ENCODE peak calls at places on chromosomes 11 and 22, in six cellular contexts. P is cardiac fibroblast, K is ovary, X is thyroid gland, M is astrocyte of the spinal cord, T is dorsolateral prefrontal cortex. A is an unnamed sample.

GRCh38 chr22:17777005-17777716 is 2.9 kb upstream of the BID start:
- DNase-seq in K (no peak), X (peak), P (no peak), T (no peak), M (no peak), A (no peak)

GRCh38 chr11:31240340-31240904 is 129.1 kb downstream of the DCDC1 start:
- DNase-seq in T (no peak), X (peak), M (peak), P (peak), K (no peak), A (no peak)

GRCh38 chr11:19259487-19260345 is 19.0 kb upstream of the E2F8 start:
- DNase-seq in M (peak), X (peak), P (peak), K (peak), T (peak), A (no peak)

GRCh38 chr11:7973011-7973410 is 7.8 kb upstream of the NLRP10 start:
- DNase-seq in M (no peak), T (no peak), X (no peak), K (no peak), P (peak), A (peak)

GRCh38 chr11:96303980-96304379 is 39.0 kb downstream of the MAML2 start:
- DNase-seq in P (no peak), T (no peak), X (no peak), M (no peak), K (no peak), A (no peak)

GRCh38 chr11:72721689-72722049 is 30.5 kb downstream of the ARAP1 start:
- DNase-seq in T (no peak), P (peak), K (peak), M (peak), X (peak), A (no peak)

GRCh38 chr11:62108971-62109391 is 14.8 kb upstream of the INCENP start:
- DNase-seq in T (no peak), M (peak), K (no peak), P (peak), X (no peak), A (no peak)

GRCh38 chr11:102552447-102553200 is 22.1 kb upstream of the MMP7 start:
- DNase-seq in M (peak), X (peak), T (no peak), K (no peak), P (peak), A (peak)

GRCh38 chr11:109071712-109072524 is 350.1 kb upstream of the C11orf87 start:
- DNase-seq in M (peak), P (peak), T (no peak), K (peak), X (no peak), A (peak)

GRCh38 chr11:12120031-12121008 is 9.9 kb downstream of the MICAL2 start:
- DNase-seq in P (no peak), K (no peak), M (no peak), X (no peak), T (no peak), A (no peak)

GRCh38 chr22:38513063-38513462 is 7.0 kb upstream of the DDX17 start:
- DNase-seq in X (no peak), T (no peak), K (no peak), P (no peak), M (no peak), A (no peak)

GRCh38 chr11:114106986-114107385 is 47.5 kb downstream of the ZBTB16 start:
- DNase-seq in X (no peak), M (no peak), K (no peak), T (no peak), P (no peak), A (no peak)

GRCh38 chr11:86606270-86606848 is 66.1 kb downstream of the ME3 start:
- DNase-seq in X (no peak), T (no peak), M (no peak), K (no peak), P (no peak), A (no peak)

GRCh38 chr22:37999640-38000272 is 15.4 kb upstream of the SOX10 start:
- DNase-seq in K (no peak), X (no peak), P (peak), T (no peak), M (peak), A (no peak)

GRCh38 chr11:1770061-1770460 is 6.3 kb upstream of the CTSD start:
- DNase-seq in M (no peak), X (no peak), T (no peak), P (no peak), K (no peak), A (no peak)

GRCh38 chr11:63536669-63537292 is at the start of gene PLAAT4:
- DNase-seq in X (peak), T (peak), P (peak), M (peak), K (peak), A (no peak)

GRCh38 chr11:117898059-117898458 is 21.6 kb upstream of the FXYD6 start:
- DNase-seq in X (no peak), T (no peak), M (no peak), K (peak), P (no peak), A (no peak)

GRCh38 chr11:78478536-78478935 is 60.9 kb upstream of the GAB2 start:
- DNase-seq in K (no peak), X (no peak), P (no peak), M (no peak), T (no peak), A (no peak)

GRCh38 chr11:134751161-134751560 is 339.1 kb upstream of the B3GAT1 start:
- DNase-seq in M (no peak), P (no peak), K (no peak), T (no peak), X (no peak), A (no peak)

GRCh38 chr11:11230802-11231562 is 122.1 kb downstream of the CSNK2A3 start:
- DNase-seq in P (no peak), K (no peak), X (peak), M (no peak), T (no peak), A (no peak)

GRCh38 chr22:38941488-38941987 is 15.9 kb upstream of the APOBEC3A start:
- DNase-seq in X (no peak), K (no peak), M (no peak), T (no peak), P (no peak), A (no peak)

GRCh38 chr11:22459053-22459452 is 120.9 kb downstream of the SLC17A6 start:
- DNase-seq in X (no peak), P (peak), M (no peak), T (no peak), K (no peak), A (no peak)

GRCh38 chr11:11706022-11706421 is 84.2 kb upstream of the GALNT18 start:
- DNase-seq in P (no peak), T (no peak), K (no peak), X (no peak), M (no peak), A (no peak)

GRCh38 chr11:4454031-4454430 is 4.9 kb downstream of the OR52K2 start:
- DNase-seq in X (no peak), T (no peak), P (no peak), K (no peak), M (no peak), A (no peak)

GRCh38 chr11:65432686-65433582 is 10.3 kb downstream of the NEAT1 start:
- DNase-seq in P (peak), X (no peak), M (peak), T (no peak), K (no peak), A (no peak)

GRCh38 chr11:84193706-84194105 is 907.5 kb upstream of the CCDC90B start:
- DNase-seq in X (no peak), T (no peak), K (no peak), P (no peak), M (no peak), A (no peak)

GRCh38 chr11:65382804-65383368 is 440 bp upstream of the SLC25A45 start:
- DNase-seq in X (peak), K (peak), T (no peak), P (no peak), M (no peak), A (no peak)

GRCh38 chr22:50178471-50178864 is 7.2 kb upstream of the TRABD start:
- DNase-seq in X (no peak), T (no peak), P (no peak), K (no peak), M (no peak), A (no peak)

GRCh38 chr22:47957649-47958048 is 1195.2 kb downstream of the TBC1D22A start:
- DNase-seq in M (no peak), T (no peak), X (no peak), P (no peak), K (no peak), A (no peak)

GRCh38 chr22:30298005-30298701 is 8.8 kb upstream of the CASTOR1 start:
- DNase-seq in K (no peak), P (no peak), T (no peak), X (peak), M (no peak), A (no peak)

GRCh38 chr11:63459586-63459985 is 31.4 kb downstream of the PLAAT5 start:
- DNase-seq in P (no peak), T (no peak), K (no peak), X (no peak), M (peak), A (no peak)

GRCh38 chr11:38543951-38544350 is 1945.9 kb upstream of the RAG2 start:
- DNase-seq in K (no peak), X (no peak), P (peak), T (no peak), M (peak), A (no peak)

GRCh38 chr11:6693342-6694228 is 10.4 kb upstream of the MRPL17 start:
- DNase-seq in T (no peak), M (peak), P (peak), X (no peak), K (no peak), A (peak)

GRCh38 chr11:75795276-75796090 is 19.5 kb upstream of the UVRAG start:
- DNase-seq in X (no peak), P (no peak), T (no peak), K (no peak), M (no peak), A (no peak)

GRCh38 chr22:32700186-32700882 is 101.2 kb upstream of the TIMP3 start:
- DNase-seq in K (no peak), M (no peak), X (no peak), P (peak), T (no peak), A (no peak)

GRCh38 chr22:37266581-37267127 is 15.7 kb upstream of the CYTH4 start:
- DNase-seq in K (no peak), T (no peak), M (no peak), P (no peak), X (no peak), A (no peak)

GRCh38 chr22:35313311-35314121 is 13.8 kb downstream of the TOM1 start:
- DNase-seq in M (peak), T (no peak), X (peak), K (no peak), P (peak), A (peak)

GRCh38 chr11:61127991-61128390 is 25.7 kb downstream of the CD5 start:
- DNase-seq in M (no peak), T (no peak), X (no peak), P (no peak), K (no peak), A (no peak)

GRCh38 chr11:47552581-47553416 is at the start of gene CELF1:
- DNase-seq in X (peak), M (peak), T (peak), K (peak), P (peak), A (no peak)

GRCh38 chr11:47550288-47551052 is 2.5 kb downstream of the CELF1 start:
- DNase-seq in M (no peak), T (no peak), P (peak), K (no peak), X (no peak), A (no peak)

GRCh38 chr11:47552086-47552580 is 799 bp downstream of the CELF1 start:
- DNase-seq in K (no peak), X (peak), P (peak), M (peak), T (no peak), A (no peak)

GRCh38 chr11:47553417-47553746 is 450 bp upstream of the CELF1 start:
- DNase-seq in X (no peak), T (no peak), M (no peak), P (no peak), K (no peak), A (no peak)

GRCh38 chr11:47551086-47551485 is 1.8 kb downstream of the CELF1 start:
- DNase-seq in K (no peak), M (no peak), X (no peak), P (peak), T (no peak), A (no peak)
- TF ChIP-seq CTCF in K (no peak), M (peak), X (no peak), P (peak), T (no peak), A (peak)

DNA sequence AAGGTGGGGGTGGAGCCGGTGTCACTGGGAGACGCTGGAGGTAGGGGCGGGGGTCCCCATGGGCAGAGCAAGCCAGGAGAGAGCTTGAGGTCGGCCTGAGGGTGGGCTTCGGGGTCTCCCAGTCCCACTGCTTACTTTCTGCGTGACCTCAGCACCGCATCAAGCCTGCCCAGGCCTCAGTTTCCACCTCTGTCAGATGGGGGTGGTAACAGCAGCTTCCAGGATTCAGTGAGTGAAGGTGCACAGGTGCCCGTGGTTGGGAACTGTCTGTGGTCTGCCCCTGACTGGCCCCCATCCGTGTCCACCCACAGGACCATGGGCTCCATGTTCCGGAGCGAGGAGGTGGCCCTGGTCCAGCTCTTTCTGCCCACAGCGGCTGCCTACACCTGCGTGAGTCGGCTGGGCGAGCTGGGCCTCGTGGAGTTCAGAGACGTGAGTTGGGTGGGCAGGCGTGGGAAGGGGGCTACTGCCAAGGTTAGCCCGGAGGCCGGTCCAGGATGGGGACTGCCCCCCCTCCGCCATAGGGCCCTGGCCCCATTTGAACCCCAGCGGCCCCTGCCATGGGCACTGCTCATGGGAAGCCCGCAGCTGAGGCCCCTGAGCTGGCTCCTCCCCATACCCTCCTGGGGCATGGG is 2.2 kb downstream of the TCIRG1 start:
- DNase-seq in P (no peak), T (no peak), K (peak), X (no peak), M (no peak), A (no peak)
- H3K4me3 ChIP-seq in P (peak), T (peak), K (peak), X (no peak), M (peak), A (peak)

GRCh38 chr11:17405232-17406005 is 17.0 kb upstream of the KCNJ11 start:
- DNase-seq in P (peak), T (peak), X (peak), K (no peak), M (peak), A (no peak)
- TF ChIP-seq CTCF in P (peak), T (no peak), X (peak), K (no peak), M (no peak), A (no peak)

GRCh38 chr11:45920531-45921477 is 1.7 kb upstream of the LARGE2 start:
- DNase-seq in K (no peak), X (peak), T (no peak), M (no peak), P (no peak), A (no peak)

GRCh38 chr11:45918331-45918941 is 759 bp upstream of the PEX16 start:
- DNase-seq in T (peak), X (peak), K (peak), P (peak), M (peak), A (peak)

GRCh38 chr11:45917623-45918330 is at the start of gene PEX16:
- DNase-seq in K (peak), X (peak), T (peak), P (peak), M (peak), A (peak)

GRCh38 chr11:45919806-45920530 is 2.3 kb upstream of the PEX16 start:
- DNase-seq in P (no peak), M (no peak), K (no peak), T (no peak), X (no peak), A (no peak)

GRCh38 chr11:45919276-45919675 is 1.6 kb upstream of the PEX16 start:
- DNase-seq in K (no peak), X (no peak), T (no peak), M (no peak), P (no peak), A (no peak)
- H3K4me3 ChIP-seq in K (no peak), X (no peak), T (no peak), M (no peak), P (no peak), A (no peak)

DNA sequence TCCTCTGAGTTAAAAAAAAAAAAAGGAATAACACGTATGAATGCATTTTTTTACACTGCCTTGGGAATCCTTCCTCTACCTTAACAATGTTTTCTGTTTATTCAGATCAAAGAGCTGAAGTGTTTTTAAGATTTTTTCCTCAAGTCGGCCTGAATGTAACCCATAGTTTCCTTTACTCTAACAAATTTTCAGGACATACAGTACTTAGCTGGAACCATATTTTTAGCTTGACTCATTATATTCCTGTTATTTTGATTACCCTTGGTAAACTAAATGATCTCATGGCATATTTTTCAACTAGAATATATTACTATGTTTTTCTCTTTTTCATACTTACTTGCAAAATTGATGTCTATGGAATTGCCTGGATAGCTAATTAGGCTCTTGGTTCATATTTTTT is 26.0 kb upstream of the RAB30 start:
- DNase-seq in K (no peak), T (no peak), P (peak), X (no peak), M (peak), A (no peak)
- TF ChIP-seq CTCF in K (no peak), T (no peak), P (no peak), X (no peak), M (no peak), A (no peak)

DNA sequence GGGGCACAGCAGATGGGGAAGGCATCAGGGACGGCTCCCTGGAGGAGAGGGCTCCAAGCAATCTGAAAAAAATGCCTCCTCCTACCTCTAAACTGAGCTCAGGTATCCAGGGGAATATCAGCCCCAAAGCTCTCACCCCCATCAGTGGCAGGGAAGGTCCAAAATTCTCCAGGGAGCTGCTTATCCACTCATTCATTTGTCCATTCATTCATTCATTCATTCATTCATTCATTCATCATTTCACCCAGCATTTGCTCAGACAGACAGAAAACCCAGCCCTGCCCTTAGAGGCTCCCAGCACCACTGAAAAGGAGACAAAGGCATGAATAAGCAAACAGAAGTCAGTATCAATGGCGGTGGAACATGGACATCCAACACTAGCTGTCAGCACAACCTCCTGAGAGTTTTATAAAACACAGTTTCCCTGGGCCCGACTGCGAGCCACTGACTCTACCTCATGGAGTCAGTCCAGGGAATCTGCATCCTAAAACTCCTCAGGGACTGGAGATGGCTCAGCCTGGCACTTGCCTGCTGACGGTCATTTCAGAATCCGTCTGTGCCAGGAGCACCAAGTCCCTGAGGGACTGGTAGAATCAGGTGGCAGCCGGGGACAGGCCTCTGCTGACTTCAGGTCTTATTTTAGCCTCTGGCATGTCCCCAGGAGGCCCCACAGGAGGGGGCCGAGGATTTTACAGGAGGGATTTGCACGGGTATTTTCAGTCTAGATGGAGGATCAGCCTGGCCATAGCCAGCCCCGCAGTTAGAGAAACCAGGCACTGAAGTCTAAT is 164.6 kb downstream of the MN1 start:
- DNase-seq in X (no peak), P (no peak), T (no peak), K (no peak), M (no peak), A (no peak)
- H3K4me3 ChIP-seq in X (no peak), P (no peak), T (no peak), K (no peak), M (no peak), A (no peak)

DNA sequence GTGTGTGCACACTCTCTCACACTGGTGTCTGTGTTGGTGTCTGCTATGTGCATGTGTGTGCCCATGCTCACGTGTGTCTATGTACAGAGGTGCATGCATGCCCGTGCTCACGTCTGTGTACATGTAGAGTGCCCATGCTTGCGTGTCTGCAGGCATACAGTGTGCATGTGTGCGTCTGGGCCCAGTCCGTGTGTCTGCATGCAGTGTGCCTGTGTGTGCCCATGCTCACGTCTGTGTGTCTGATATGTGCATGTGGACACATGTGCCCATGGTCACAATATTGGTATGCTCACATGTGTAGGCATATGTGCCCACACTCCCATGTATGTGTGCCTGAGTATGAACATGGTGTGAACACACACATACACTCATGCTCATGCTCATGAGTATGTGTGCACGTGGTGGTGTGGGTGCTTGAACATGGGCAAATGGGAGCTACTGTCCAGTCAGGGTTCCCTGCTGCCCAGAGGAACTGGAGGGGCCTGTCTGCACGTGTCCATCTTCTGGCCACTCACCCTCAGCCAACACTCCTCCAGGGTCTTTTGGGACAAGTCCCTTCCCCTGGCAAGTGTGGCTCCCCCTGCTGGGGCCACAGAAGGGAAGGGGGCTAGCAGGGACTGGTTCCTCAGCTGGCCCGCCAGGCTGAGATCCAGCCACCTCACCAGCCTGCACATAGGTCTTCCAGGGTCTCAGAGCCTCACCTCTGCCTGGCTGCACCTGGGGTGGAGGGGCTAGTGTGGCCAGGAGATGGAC is 7.3 kb upstream of the TBX1 start:
- DNase-seq in P (no peak), K (no peak), M (no peak), T (no peak), X (no peak), A (no peak)
- TF ChIP-seq CTCF in P (no peak), K (no peak), M (peak), T (no peak), X (no peak), A (no peak)

A was measured in AG09309.